ENCODE peak calls at places on chromosomes 2 and 18, in six cellular contexts. One of them, this sample, is unnamed.

GRCh38 chr2:197307236-197307932 is 3.2 kb downstream of the ANKRD44 start:
- DNase-seq in breast epithelium: no peak
- DNase-seq in prostate gland: no peak
- DNase-seq in upper lobe of left lung: no peak
- DNase-seq in body of pancreas: no peak
- DNase-seq in HCT116: no peak
- DNase-seq in this sample: no peak

GRCh38 chr18:11031966-11032365 is 117.4 kb downstream of the PIEZO2 start:
- DNase-seq in breast epithelium: no peak
- DNase-seq in prostate gland: no peak
- DNase-seq in upper lobe of left lung: no peak
- DNase-seq in body of pancreas: no peak
- DNase-seq in HCT116: no peak
- DNase-seq in this sample: no peak

GRCh38 chr2:23135481-23136100 is 249.4 kb upstream of the KLHL29 start:
- DNase-seq in breast epithelium: no peak
- DNase-seq in prostate gland: peak; percentile 50
- DNase-seq in upper lobe of left lung: no peak
- DNase-seq in body of pancreas: no peak
- DNase-seq in HCT116: no peak
- DNase-seq in this sample: no peak

GRCh38 chr2:138823651-138824050 is 43.5 kb upstream of the NXPH2 start:
- DNase-seq in breast epithelium: no peak
- DNase-seq in prostate gland: no peak
- DNase-seq in upper lobe of left lung: no peak
- DNase-seq in body of pancreas: no peak
- DNase-seq in HCT116: no peak
- DNase-seq in this sample: no peak

GRCh38 chr2:69741281-69742169 is at the start of gene ANXA4:
- DNase-seq in breast epithelium: peak; percentile 71
- DNase-seq in prostate gland: peak; percentile 93
- DNase-seq in upper lobe of left lung: peak; percentile 95
- DNase-seq in body of pancreas: peak; percentile 85
- DNase-seq in HCT116: peak; percentile 62
- DNase-seq in this sample: peak; percentile 66

GRCh38 chr2:15460112-15460620 is 101.0 kb downstream of the NBAS start:
- DNase-seq in breast epithelium: no peak
- DNase-seq in prostate gland: no peak
- DNase-seq in upper lobe of left lung: no peak
- DNase-seq in body of pancreas: no peak
- DNase-seq in HCT116: no peak
- DNase-seq in this sample: no peak

GRCh38 chr18:51149605-51150429 is 47.7 kb downstream of the MEX3C start:
- DNase-seq in breast epithelium: no peak
- DNase-seq in prostate gland: no peak
- DNase-seq in upper lobe of left lung: no peak
- DNase-seq in body of pancreas: no peak
- DNase-seq in HCT116: no peak
- DNase-seq in this sample: no peak

GRCh38 chr2:158969717-158970521 is 1.5 kb downstream of the TANC1 start:
- DNase-seq in breast epithelium: peak; percentile 34
- DNase-seq in prostate gland: peak; percentile 54
- DNase-seq in upper lobe of left lung: peak; percentile 47
- DNase-seq in body of pancreas: peak; percentile 52
- DNase-seq in HCT116: no peak
- DNase-seq in this sample: peak; percentile 41

GRCh38 chr2:174166261-174166660 is 82.1 kb downstream of the OLA1 start:
- DNase-seq in breast epithelium: no peak
- DNase-seq in prostate gland: no peak
- DNase-seq in upper lobe of left lung: no peak
- DNase-seq in body of pancreas: no peak
- DNase-seq in HCT116: no peak
- DNase-seq in this sample: no peak

GRCh38 chr2:202941771-202942170 is 29.7 kb downstream of the CARF start:
- DNase-seq in breast epithelium: no peak
- DNase-seq in prostate gland: no peak
- DNase-seq in upper lobe of left lung: no peak
- DNase-seq in body of pancreas: no peak
- DNase-seq in HCT116: no peak
- DNase-seq in this sample: no peak

GRCh38 chr2:10452334-10452733 is 4.2 kb upstream of the ODC1 start:
- DNase-seq in breast epithelium: peak; percentile 52
- DNase-seq in prostate gland: peak; percentile 80
- DNase-seq in upper lobe of left lung: peak; percentile 87
- DNase-seq in body of pancreas: peak; percentile 61
- DNase-seq in HCT116: no peak
- DNase-seq in this sample: no peak

GRCh38 chr2:52520646-52521045 is 1247.0 kb upstream of the CHAC2 start:
- DNase-seq in breast epithelium: no peak
- DNase-seq in prostate gland: no peak
- DNase-seq in upper lobe of left lung: no peak
- DNase-seq in body of pancreas: no peak
- DNase-seq in HCT116: no peak
- DNase-seq in this sample: no peak

GRCh38 chr2:184154438-184154837 is 443.9 kb upstream of the ZNF804A start:
- DNase-seq in breast epithelium: no peak
- DNase-seq in prostate gland: no peak
- DNase-seq in upper lobe of left lung: no peak
- DNase-seq in body of pancreas: no peak
- DNase-seq in HCT116: no peak
- DNase-seq in this sample: no peak

GRCh38 chr2:9770308-9771100 is 72.8 kb upstream of the TAF1B start:
- DNase-seq in breast epithelium: peak; percentile 71
- DNase-seq in prostate gland: peak; percentile 71
- DNase-seq in upper lobe of left lung: peak; percentile 67
- DNase-seq in body of pancreas: peak; percentile 60
- DNase-seq in HCT116: peak; percentile 42
- DNase-seq in this sample: peak; percentile 67

GRCh38 chr2:42958036-42958370 is 165.6 kb upstream of the HAAO start:
- DNase-seq in breast epithelium: no peak
- DNase-seq in prostate gland: no peak
- DNase-seq in upper lobe of left lung: no peak
- DNase-seq in body of pancreas: no peak
- DNase-seq in HCT116: no peak
- DNase-seq in this sample: no peak

GRCh38 chr2:72887836-72888437 is 729 bp downstream of the SPR start:
- DNase-seq in breast epithelium: peak; percentile 78
- DNase-seq in prostate gland: peak; percentile 87
- DNase-seq in upper lobe of left lung: peak; percentile 87
- DNase-seq in body of pancreas: peak; percentile 93
- DNase-seq in HCT116: peak; percentile 81
- DNase-seq in this sample: peak; percentile 68

GRCh38 chr2:102396012-102396411 is 26.9 kb upstream of the IL18RAP start:
- DNase-seq in breast epithelium: no peak
- DNase-seq in prostate gland: no peak
- DNase-seq in upper lobe of left lung: no peak
- DNase-seq in body of pancreas: no peak
- DNase-seq in HCT116: no peak
- DNase-seq in this sample: peak; percentile 35

GRCh38 chr18:63147973-63148372 is 171.6 kb downstream of the BCL2 start:
- DNase-seq in breast epithelium: no peak
- DNase-seq in prostate gland: no peak
- DNase-seq in upper lobe of left lung: no peak
- DNase-seq in body of pancreas: no peak
- DNase-seq in HCT116: no peak
- DNase-seq in this sample: no peak

GRCh38 chr2:42025151-42025582 is 22.7 kb upstream of the PKDCC start:
- DNase-seq in breast epithelium: no peak
- DNase-seq in prostate gland: no peak
- DNase-seq in upper lobe of left lung: no peak
- DNase-seq in body of pancreas: no peak
- DNase-seq in HCT116: no peak
- DNase-seq in this sample: no peak

GRCh38 chr2:100106460-100106859 is 35.9 kb downstream of the AFF3 start:
- DNase-seq in breast epithelium: no peak
- DNase-seq in prostate gland: peak; percentile 64
- DNase-seq in upper lobe of left lung: peak; percentile 32
- DNase-seq in body of pancreas: no peak
- DNase-seq in HCT116: no peak
- DNase-seq in this sample: no peak

GRCh38 chr2:212288308-212288707 is 250.3 kb downstream of the ERBB4 start:
- DNase-seq in breast epithelium: no peak
- DNase-seq in prostate gland: no peak
- DNase-seq in upper lobe of left lung: no peak
- DNase-seq in body of pancreas: no peak
- DNase-seq in HCT116: no peak
- DNase-seq in this sample: no peak

GRCh38 chr2:85215074-85216050 is 82.2 kb downstream of the TCF7L1 start:
- DNase-seq in breast epithelium: peak; percentile 52
- DNase-seq in prostate gland: peak; percentile 15
- DNase-seq in upper lobe of left lung: no peak
- DNase-seq in body of pancreas: no peak
- DNase-seq in HCT116: no peak
- DNase-seq in this sample: no peak

GRCh38 chr18:9569178-9569577 is 45.2 kb downstream of the PPP4R1 start:
- DNase-seq in breast epithelium: no peak
- DNase-seq in prostate gland: no peak
- DNase-seq in upper lobe of left lung: no peak
- DNase-seq in body of pancreas: no peak
- DNase-seq in HCT116: no peak
- DNase-seq in this sample: no peak

GRCh38 chr2:99600929-99601680 is 111.3 kb upstream of the REV1 start:
- DNase-seq in breast epithelium: no peak
- DNase-seq in prostate gland: no peak
- DNase-seq in upper lobe of left lung: no peak
- DNase-seq in body of pancreas: no peak
- DNase-seq in HCT116: no peak
- DNase-seq in this sample: no peak

GRCh38 chr18:61308795-61309393 is 24.3 kb upstream of the CDH20 start:
- DNase-seq in breast epithelium: no peak
- DNase-seq in prostate gland: no peak
- DNase-seq in upper lobe of left lung: no peak
- DNase-seq in body of pancreas: no peak
- DNase-seq in HCT116: no peak
- DNase-seq in this sample: no peak

GRCh38 chr2:213934560-213934959 is 476.3 kb upstream of the VWC2L start:
- DNase-seq in breast epithelium: no peak
- DNase-seq in prostate gland: no peak
- DNase-seq in upper lobe of left lung: no peak
- DNase-seq in body of pancreas: no peak
- DNase-seq in HCT116: no peak
- DNase-seq in this sample: peak; percentile 38

GRCh38 chr2:30243231-30243630 is 11.9 kb downstream of the LBH start:
- DNase-seq in breast epithelium: no peak
- DNase-seq in prostate gland: no peak
- DNase-seq in upper lobe of left lung: no peak
- DNase-seq in body of pancreas: no peak
- DNase-seq in HCT116: no peak
- DNase-seq in this sample: no peak

GRCh38 chr2:215529271-215529670 is 93.4 kb upstream of the FN1 start:
- DNase-seq in breast epithelium: no peak
- DNase-seq in prostate gland: no peak
- DNase-seq in upper lobe of left lung: no peak
- DNase-seq in body of pancreas: no peak
- DNase-seq in HCT116: no peak
- DNase-seq in this sample: no peak

GRCh38 chr2:166158546-166158945 is 30.7 kb upstream of the SCN1A start:
- DNase-seq in breast epithelium: no peak
- DNase-seq in prostate gland: no peak
- DNase-seq in upper lobe of left lung: no peak
- DNase-seq in body of pancreas: no peak
- DNase-seq in HCT116: no peak
- DNase-seq in this sample: no peak

GRCh38 chr2:200694071-200694470 is 108.3 kb downstream of the AOX1 start:
- DNase-seq in breast epithelium: no peak
- DNase-seq in prostate gland: no peak
- DNase-seq in upper lobe of left lung: no peak
- DNase-seq in body of pancreas: no peak
- DNase-seq in HCT116: no peak
- DNase-seq in this sample: no peak
- TF ChIP-seq POLR2A in breast epithelium: no peak
- TF ChIP-seq POLR2A in prostate gland: no peak
- TF ChIP-seq POLR2A in upper lobe of left lung: no peak
- TF ChIP-seq POLR2A in body of pancreas: no peak
- TF ChIP-seq POLR2A in HCT116: no peak
- TF ChIP-seq POLR2A in this sample: no peak

GRCh38 chr18:2979871-2980606 is 32.9 kb downstream of the LPIN2 start:
- DNase-seq in breast epithelium: no peak
- DNase-seq in prostate gland: no peak
- DNase-seq in upper lobe of left lung: peak; percentile 51
- DNase-seq in body of pancreas: no peak
- DNase-seq in HCT116: no peak
- DNase-seq in this sample: peak; percentile 75

GRCh38 chr18:2979027-2979570 is 33.8 kb downstream of the LPIN2 start:
- DNase-seq in breast epithelium: no peak
- DNase-seq in prostate gland: no peak
- DNase-seq in upper lobe of left lung: no peak
- DNase-seq in body of pancreas: no peak
- DNase-seq in HCT116: no peak
- DNase-seq in this sample: no peak

GRCh38 chr18:2978626-2979025 is 34.3 kb downstream of the LPIN2 start:
- DNase-seq in breast epithelium: no peak
- DNase-seq in prostate gland: no peak
- DNase-seq in upper lobe of left lung: peak; percentile 46
- DNase-seq in body of pancreas: no peak
- DNase-seq in HCT116: no peak
- DNase-seq in this sample: no peak

GRCh38 chr18:2981212-2981728 is 31.7 kb downstream of the LPIN2 start:
- DNase-seq in breast epithelium: no peak
- DNase-seq in prostate gland: no peak
- DNase-seq in upper lobe of left lung: no peak
- DNase-seq in body of pancreas: no peak
- DNase-seq in HCT116: no peak
- DNase-seq in this sample: peak; percentile 66

GRCh38 chr18:2980607-2980923 is 32.4 kb downstream of the LPIN2 start:
- DNase-seq in breast epithelium: no peak
- DNase-seq in prostate gland: no peak
- DNase-seq in upper lobe of left lung: no peak
- DNase-seq in body of pancreas: no peak
- DNase-seq in HCT116: no peak
- DNase-seq in this sample: no peak
- TF ChIP-seq POLR2A in breast epithelium: no peak
- TF ChIP-seq POLR2A in prostate gland: no peak
- TF ChIP-seq POLR2A in upper lobe of left lung: no peak
- TF ChIP-seq POLR2A in body of pancreas: no peak
- TF ChIP-seq POLR2A in HCT116: no peak
- TF ChIP-seq POLR2A in this sample: peak; percentile 18

DNA sequence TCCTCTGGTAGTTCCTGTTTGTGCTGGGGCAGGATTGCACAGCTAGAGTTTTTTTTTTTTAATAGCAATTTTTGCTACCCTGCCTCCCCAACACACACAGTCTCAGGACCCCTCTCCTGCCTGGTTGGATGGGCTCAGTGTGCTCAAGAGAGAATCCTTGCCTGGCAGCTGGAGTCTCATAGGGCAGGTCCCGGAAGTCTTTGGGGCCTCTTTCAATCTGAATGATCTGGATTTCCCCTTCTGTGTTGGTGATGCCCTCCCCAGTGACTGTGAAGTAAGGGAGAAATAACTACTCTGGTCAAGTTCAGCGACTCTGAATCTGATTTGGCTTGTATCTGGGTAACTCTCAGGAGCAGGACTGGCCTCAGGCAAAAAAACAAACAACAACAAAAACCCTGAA is 220.6 kb upstream of the LRRTM1 start:
- DNase-seq in breast epithelium: no peak
- DNase-seq in prostate gland: no peak
- DNase-seq in upper lobe of left lung: no peak
- DNase-seq in body of pancreas: no peak
- DNase-seq in HCT116: no peak
- DNase-seq in this sample: no peak
- TF ChIP-seq POLR2A in breast epithelium: no peak
- TF ChIP-seq POLR2A in prostate gland: no peak
- TF ChIP-seq POLR2A in upper lobe of left lung: no peak
- TF ChIP-seq POLR2A in body of pancreas: no peak
- TF ChIP-seq POLR2A in HCT116: no peak
- TF ChIP-seq POLR2A in this sample: no peak

GRCh38 chr2:192098814-192099491 is 95.8 kb downstream of the TMEFF2 start:
- DNase-seq in breast epithelium: no peak
- DNase-seq in prostate gland: no peak
- DNase-seq in upper lobe of left lung: no peak
- DNase-seq in body of pancreas: no peak
- DNase-seq in HCT116: no peak
- DNase-seq in this sample: no peak
- TF ChIP-seq POLR2A in breast epithelium: no peak
- TF ChIP-seq POLR2A in prostate gland: no peak
- TF ChIP-seq POLR2A in upper lobe of left lung: no peak
- TF ChIP-seq POLR2A in body of pancreas: no peak
- TF ChIP-seq POLR2A in HCT116: no peak
- TF ChIP-seq POLR2A in this sample: no peak

This sample was measured in erythroblast.